ENCODE peak calls at places on chromosomes 6 and 20, in ten cellular contexts. Z is AG10803, X is A549, V is kidney epithelial cell, I is IMR-90, T is astrocyte of the spinal cord, S is neural crest cell, B is ovary, F is heart right ventricle, G is cardiac muscle cell. E is an unnamed sample.

GRCh38 chr6:71387179-71387578 is 98.6 kb downstream of the OGFRL1 start:
- DNase-seq in G (peak), V (no peak), S (no peak), T (no peak), Z (peak), I (peak), F (no peak), B (no peak), X (no peak), E (no peak)

GRCh38 chr6:95417856-95418255 is 159.5 kb upstream of the MANEA start:
- DNase-seq in F (no peak), G (no peak), T (no peak), I (no peak), B (no peak), Z (no peak), V (no peak), X (no peak), S (no peak), E (no peak)

GRCh38 chr6:50062051-50062450 is 12.3 kb upstream of the DEFB112 start:
- DNase-seq in Z (no peak), T (no peak), G (no peak), I (peak), V (no peak), B (no peak), F (no peak), X (peak), S (no peak), E (peak)

GRCh38 chr20:8933391-8933807 is 135.5 kb upstream of the PLCB4 start:
- DNase-seq in T (no peak), F (no peak), I (no peak), V (no peak), X (no peak), G (peak), Z (peak), B (no peak), S (no peak), E (no peak)

GRCh38 chr6:39224523-39225182 is 4.6 kb downstream of the KCNK5 start:
- DNase-seq in X (no peak), B (peak), Z (no peak), S (no peak), V (no peak), G (no peak), F (no peak), I (no peak), T (no peak), E (no peak)

GRCh38 chr6:154672086-154672485 is 61.1 kb upstream of the SCAF8 start:
- DNase-seq in V (no peak), Z (no peak), F (no peak), G (no peak), X (no peak), I (no peak), B (no peak), S (no peak), T (no peak), E (no peak)

GRCh38 chr6:163408352-163408991 is 6.0 kb upstream of the QKI start:
- DNase-seq in X (peak), G (no peak), S (no peak), T (no peak), Z (no peak), V (peak), B (no peak), F (no peak), I (no peak), E (no peak)

GRCh38 chr6:153207617-153208016 is 76.5 kb upstream of the RGS17 start:
- DNase-seq in I (no peak), T (no peak), S (no peak), X (no peak), V (no peak), B (no peak), Z (no peak), G (no peak), F (no peak), E (no peak)

GRCh38 chr6:42227173-42227850 is 9.7 kb upstream of the MRPS10 start:
- DNase-seq in I (no peak), B (no peak), S (no peak), F (no peak), V (no peak), Z (no peak), G (no peak), X (no peak), T (no peak), E (no peak)

GRCh38 chr6:137297887-137298286 is 78.7 kb upstream of the IFNGR1 start:
- DNase-seq in X (no peak), F (no peak), T (peak), G (peak), Z (no peak), S (peak), I (peak), B (peak), V (no peak), E (no peak)

DNA sequence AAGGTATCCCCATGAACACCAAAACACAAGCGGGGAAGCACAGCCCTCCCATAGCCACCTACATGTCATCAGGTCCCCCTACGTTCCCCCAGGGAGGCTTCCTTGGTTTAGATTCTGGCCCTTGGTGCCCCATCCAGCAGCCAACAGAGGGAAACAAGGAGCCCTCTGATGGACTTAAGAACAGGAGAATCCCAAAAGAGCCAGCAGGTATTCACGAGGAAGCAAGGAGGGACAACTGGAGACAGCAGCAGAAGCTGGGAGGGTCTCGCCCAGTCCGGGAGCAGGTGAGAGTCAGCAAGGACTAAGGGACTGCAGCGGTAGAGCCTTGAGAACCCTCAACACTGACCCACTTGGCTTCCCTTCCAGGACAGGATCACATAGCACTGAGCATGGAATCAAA is 58.4 kb upstream of the TOP1 start:
- DNase-seq in F (no peak), V (no peak), B (no peak), Z (no peak), I (no peak), S (no peak), X (no peak), T (no peak), G (no peak), E (no peak)
- TF ChIP-seq CTCF in F (no peak), V (no peak), B (no peak), Z (peak), I (peak), S (no peak), X (no peak), T (no peak), G (peak), E (no peak)

DNA sequence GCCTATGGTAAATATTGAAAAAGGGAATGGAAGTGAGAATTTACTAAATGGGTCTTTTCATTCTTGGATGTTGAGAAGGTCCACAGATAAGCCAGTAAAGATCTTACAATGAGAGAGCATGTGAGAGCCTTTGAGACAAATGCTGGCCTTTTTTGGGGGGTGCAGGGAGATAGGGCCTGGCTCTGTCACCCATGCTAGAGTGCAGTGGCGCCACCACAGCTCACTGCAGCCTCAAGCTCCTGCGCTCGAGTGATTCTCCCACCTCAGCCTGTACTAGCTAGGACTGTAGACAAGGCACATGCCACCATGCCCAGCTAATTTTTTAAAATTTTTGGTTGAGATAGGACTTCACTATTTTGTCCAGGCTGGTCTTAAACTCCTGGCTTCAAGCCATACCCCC is 63.2 kb upstream of the TMEM181 start:
- DNase-seq in G (no peak), Z (no peak), T (no peak), S (no peak), F (no peak), V (no peak), I (no peak), X (no peak), B (no peak), E (no peak)
- TF ChIP-seq CTCF in G (no peak), Z (no peak), T (no peak), S (no peak), F (no peak), V (no peak), I (no peak), X (no peak), B (no peak), E (no peak)

GRCh38 chr6:118894425-118895240 is 681 bp downstream of the ASF1A start:
- DNase-seq in X (peak), T (peak), F (peak), B (peak), V (no peak), G (peak), Z (peak), I (peak), S (peak), E (peak)
- TF ChIP-seq CTCF in X (no peak), T (no peak), F (no peak), B (no peak), V (no peak), G (no peak), Z (no peak), I (peak), S (no peak), E (no peak)

GRCh38 chr6:1611322-1611571 is 1.5 kb downstream of the FOXC1 start:
- DNase-seq in G (peak), B (no peak), S (no peak), Z (peak), T (no peak), I (peak), X (peak), F (peak), V (no peak), E (peak)
- TF ChIP-seq CTCF in G (peak), B (no peak), S (no peak), Z (peak), T (peak), I (peak), X (peak), F (no peak), V (no peak), E (peak)

GRCh38 chr20:50569864-50570836 is 60.0 kb downstream of the PTPN1 start:
- DNase-seq in S (no peak), X (peak), G (peak), B (no peak), I (peak), F (no peak), Z (no peak), T (peak), V (no peak), E (peak)
- TF ChIP-seq CTCF in S (no peak), X (peak), G (peak), B (no peak), I (peak), F (peak), Z (peak), T (peak), V (peak), E (peak)

DNA sequence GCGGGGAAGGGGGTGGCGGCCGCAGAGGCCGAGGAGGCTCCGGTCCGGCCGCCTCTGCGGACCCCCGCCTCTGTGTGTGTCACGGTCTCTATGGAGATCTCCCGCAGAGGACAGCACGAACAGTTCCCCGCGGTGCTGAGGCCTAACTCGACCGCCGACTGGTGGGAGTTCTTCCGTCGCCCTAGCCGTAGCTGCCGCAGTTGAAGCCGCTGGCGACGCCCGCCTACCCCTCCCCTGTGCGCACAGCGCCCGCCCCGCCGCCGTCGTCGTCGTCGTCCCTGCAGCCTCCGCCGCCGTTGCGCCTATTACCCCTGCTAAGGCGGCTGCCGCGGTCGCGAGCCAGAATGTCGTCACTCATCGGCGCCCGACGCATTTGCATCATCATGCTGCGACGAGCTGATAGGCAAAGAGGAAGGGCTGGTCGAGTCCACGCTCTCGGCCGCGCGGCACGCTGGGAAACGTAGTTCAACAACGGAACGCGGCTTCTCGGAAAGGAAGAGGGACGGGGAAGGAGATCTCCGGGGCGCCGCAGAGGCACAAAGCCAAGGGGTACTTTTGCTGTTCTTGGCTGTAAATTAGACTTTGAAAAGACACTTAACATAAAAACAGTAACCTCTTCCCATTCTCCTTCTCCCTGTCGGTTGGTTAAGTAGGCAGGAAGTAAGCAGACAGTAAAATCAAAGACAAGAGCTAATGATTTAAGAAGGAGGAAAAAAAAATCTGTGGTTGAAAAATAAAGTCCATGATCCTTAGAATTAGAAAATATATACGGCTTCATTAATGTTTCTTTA is at the start of gene NUP153:
- DNase-seq in V (peak), X (peak), S (peak), T (peak), G (peak), F (peak), I (peak), Z (peak), B (peak), E (peak)
- TF ChIP-seq CTCF in V (no peak), X (no peak), S (no peak), T (no peak), G (no peak), F (no peak), I (no peak), Z (no peak), B (no peak), E (no peak)

E was measured in GM20000.